ENCODE peak calls at places on chromosomes 13 and 19, in four cellular contexts. M is thoracic aorta; S is CD4-positive, alpha-beta memory T cell; X is CD8-positive, alpha-beta T cell. Y is an unnamed sample. For H3K4me1, the result is how much of the 10 kb centered on the place peaks cover.

GRCh38 chr19:41225238-41226052 is 6.4 kb downstream of the AXL start:
- DNase-seq in M (peak), S (no peak), X (no peak), Y (peak)

GRCh38 chr13:85710545-85710944 is 88.7 kb downstream of the SLITRK6 start:
- DNase-seq in M (no peak), S (no peak), X (no peak), Y (no peak)

GRCh38 chr13:103466761-103467160 is 400.5 kb upstream of the SLC10A2 start:
- DNase-seq in M (no peak), S (no peak), X (no peak), Y (no peak)

GRCh38 chr13:101309014-101309619 is 107.2 kb downstream of the NALCN start:
- DNase-seq in M (no peak), S (no peak), X (no peak), Y (no peak)

GRCh38 chr19:23116802-23117571 is at the start of gene ZNF730:
- DNase-seq in M (no peak), S (no peak), X (peak), Y (peak)

GRCh38 chr19:51971624-51972023 is 15.0 kb downstream of the ZNF350 start:
- DNase-seq in M (no peak), S (peak), X (no peak), Y (no peak)

GRCh38 chr13:49421391-49421790 is 22.5 kb downstream of the CAB39L start:
- DNase-seq in M (no peak), S (peak), X (peak), Y (no peak)

GRCh38 chr19:35223856-35224505 is 4.6 kb downstream of the FAM187B start:
- DNase-seq in M (no peak), S (no peak), X (peak), Y (no peak)

GRCh38 chr13:87235621-87236020 is 435.6 kb upstream of the SLITRK5 start:
- DNase-seq in M (no peak), S (no peak), X (no peak), Y (no peak)

GRCh38 chr19:50432658-50433057 is at the start of gene MYBPC2:
- DNase-seq in M (no peak), S (no peak), X (no peak), Y (no peak)

GRCh38 chr19:5172859-5173577 is 167.6 kb downstream of the PTPRS start:
- DNase-seq in M (peak), S (no peak), X (no peak), Y (peak)

GRCh38 chr19:48961051-48961649 is 4.0 kb upstream of the FTL start:
- DNase-seq in M (no peak), S (no peak), X (no peak), Y (no peak)

GRCh38 chr13:48500652-48501197 is 32.2 kb downstream of the RCBTB2 start:
- DNase-seq in M (no peak), S (no peak), X (no peak), Y (peak)

GRCh38 chr19:17405250-17406038 is at the start of gene BST2:
- DNase-seq in M (peak), S (peak), X (peak), Y (peak)

GRCh38 chr13:79548886-79549285 is 67.9 kb downstream of the NDFIP2 start:
- DNase-seq in M (no peak), S (no peak), X (no peak), Y (no peak)

GRCh38 chr19:54558339-54558738 is 15.3 kb upstream of the LILRA2 start:
- DNase-seq in M (no peak), S (no peak), X (no peak), Y (no peak)

GRCh38 chr19:19276386-19276785 is 3.3 kb upstream of the TM6SF2 start:
- DNase-seq in M (no peak), S (no peak), X (no peak), Y (no peak)

GRCh38 chr19:37964109-37964508 is 57.1 kb downstream of the SIPA1L3 start:
- DNase-seq in M (no peak), S (no peak), X (no peak), Y (no peak)

GRCh38 chr13:40170982-40171381 is 495.5 kb downstream of the FOXO1 start:
- DNase-seq in M (no peak), S (no peak), X (no peak), Y (no peak)

DNA sequence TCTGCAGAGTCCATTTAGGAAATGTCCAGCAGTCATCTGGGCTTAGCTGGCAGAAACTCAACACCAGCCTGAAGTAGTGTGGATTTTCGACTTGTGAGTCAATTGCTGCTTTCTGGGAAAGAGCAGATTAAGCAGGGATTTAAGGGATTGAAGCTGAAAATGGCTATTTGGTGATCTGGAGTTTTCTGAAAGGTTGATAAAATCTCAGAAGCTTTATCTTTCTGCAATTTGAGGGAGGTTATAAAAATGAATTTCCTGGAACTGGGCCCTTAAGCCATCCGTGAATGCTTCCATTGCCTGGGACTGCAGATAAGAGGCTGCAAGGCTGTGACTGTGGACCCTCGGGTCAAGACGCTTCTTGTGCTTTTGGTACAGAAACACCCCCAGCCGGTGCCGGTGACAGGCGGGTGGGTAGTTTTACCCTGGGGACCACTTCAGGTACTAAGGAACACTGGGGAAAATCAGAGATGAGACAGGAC is 61.5 kb downstream of the COL4A1 start:
- DNase-seq in M (no peak), S (no peak), X (no peak), Y (no peak)
- H3K27ac ChIP-seq in M (peak), S (no peak), X (no peak), Y (no peak)

GRCh38 chr19:14540741-14541525 is 11.5 kb downstream of the TECR start:
- DNase-seq in M (no peak), S (no peak), X (no peak), Y (no peak)

GRCh38 chr19:14542721-14543328 is 13.4 kb downstream of the TECR start:
- DNase-seq in M (no peak), S (no peak), X (no peak), Y (no peak)

GRCh38 chr19:14545716-14546082 is 16.3 kb downstream of the TECR start:
- DNase-seq in M (no peak), S (no peak), X (no peak), Y (no peak)

GRCh38 chr19:14544047-14544446 is 14.7 kb downstream of the TECR start:
- DNase-seq in M (no peak), S (no peak), X (no peak), Y (no peak)

GRCh38 chr19:14544977-14545715 is 15.8 kb downstream of the TECR start:
- DNase-seq in M (no peak), S (no peak), X (no peak), Y (peak)
- H3K4me1 ChIP-seq in M (under half), S (under half), X (under half), Y (under half)

DNA sequence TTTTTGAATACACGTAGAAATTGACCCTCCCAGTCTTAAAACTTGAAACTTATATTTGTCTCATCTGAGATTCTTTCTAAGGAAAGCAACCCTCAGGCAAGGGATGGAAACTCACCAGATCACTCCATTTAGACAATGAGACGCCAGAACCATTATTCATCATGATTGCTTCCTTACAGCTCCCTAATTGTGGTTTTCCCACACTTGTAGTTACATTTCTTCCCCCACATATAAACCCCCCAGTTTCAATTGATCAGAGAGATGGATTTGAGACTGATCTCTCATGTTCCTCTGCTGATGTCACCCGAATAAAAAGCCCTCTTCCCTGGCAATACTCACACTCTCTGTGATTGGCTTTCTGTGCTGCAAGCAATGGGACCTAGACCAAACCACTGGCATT is 197.9 kb upstream of the STARD13 start:
- DNase-seq in M (no peak), S (no peak), X (no peak), Y (no peak)
- H3K27ac ChIP-seq in M (no peak), S (no peak), X (no peak), Y (no peak)

DNA sequence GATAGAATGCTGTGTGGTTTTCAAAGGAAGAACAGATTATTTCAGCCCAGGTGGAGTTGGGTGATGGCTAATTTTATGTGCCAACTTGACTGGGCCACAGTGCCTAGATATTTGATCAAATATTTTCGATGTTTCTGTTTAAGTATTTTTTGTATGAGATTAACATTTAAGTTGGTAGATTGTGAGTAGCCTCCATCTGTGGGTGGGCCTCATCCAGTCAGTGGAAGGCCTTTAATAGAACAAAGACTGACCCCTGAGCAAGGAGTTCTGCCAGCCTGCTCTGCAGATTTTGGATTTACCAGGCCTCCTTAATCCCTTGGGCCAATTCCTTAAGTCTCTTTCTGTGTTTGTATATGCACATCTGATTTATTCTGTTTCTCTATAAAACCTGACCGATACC is 13.9 kb downstream of the LSM14A start:
- DNase-seq in M (no peak), S (no peak), X (no peak), Y (no peak)
- H3K4me1 ChIP-seq in M (under half), S (half or more), X (half or more), Y (under half)

GRCh38 chr13:36343766-36344165 is 2.4 kb downstream of the SPART start:
- DNase-seq in M (no peak), S (no peak), X (no peak), Y (peak)
- H3K27ac ChIP-seq in M (no peak), S (no peak), X (no peak), Y (peak)

GRCh38 chr13:113745059-113745458 is 14.0 kb upstream of the TMEM255B start:
- DNase-seq in M (no peak), S (no peak), X (no peak), Y (no peak)
- H3K4me1 ChIP-seq in M (under half), S (under half), X (under half), Y (under half)

DNA sequence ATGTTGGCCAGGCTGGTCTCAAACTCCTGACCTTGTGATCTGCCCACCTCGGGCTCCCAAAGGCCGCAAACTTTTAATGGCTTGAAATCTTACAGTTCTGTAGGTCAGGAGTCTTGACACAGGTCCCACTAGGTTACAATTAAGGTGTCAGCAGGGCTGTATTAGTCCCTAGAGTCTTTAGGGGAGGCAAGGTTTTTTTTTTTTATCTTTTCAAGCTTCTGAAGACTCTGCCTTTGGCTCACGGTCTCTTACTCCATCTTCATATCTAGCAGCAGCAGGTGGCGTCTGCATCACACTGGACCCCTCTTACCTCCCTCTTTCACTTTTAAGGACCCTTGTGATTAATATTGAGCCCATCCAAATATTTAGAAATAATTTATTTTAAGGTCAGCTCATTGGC is 11.6 kb downstream of the MIR17HG start:
- DNase-seq in M (no peak), S (no peak), X (no peak), Y (no peak)
- H3K27ac ChIP-seq in M (no peak), S (no peak), X (no peak), Y (no peak)

GRCh38 chr19:12782174-12782423 is 6.7 kb upstream of the HOOK2 start:
- DNase-seq in M (no peak), S (no peak), X (no peak), Y (no peak)
- H3K4me1 ChIP-seq in M (under half), S (half or more), X (half or more), Y (under half)

DNA sequence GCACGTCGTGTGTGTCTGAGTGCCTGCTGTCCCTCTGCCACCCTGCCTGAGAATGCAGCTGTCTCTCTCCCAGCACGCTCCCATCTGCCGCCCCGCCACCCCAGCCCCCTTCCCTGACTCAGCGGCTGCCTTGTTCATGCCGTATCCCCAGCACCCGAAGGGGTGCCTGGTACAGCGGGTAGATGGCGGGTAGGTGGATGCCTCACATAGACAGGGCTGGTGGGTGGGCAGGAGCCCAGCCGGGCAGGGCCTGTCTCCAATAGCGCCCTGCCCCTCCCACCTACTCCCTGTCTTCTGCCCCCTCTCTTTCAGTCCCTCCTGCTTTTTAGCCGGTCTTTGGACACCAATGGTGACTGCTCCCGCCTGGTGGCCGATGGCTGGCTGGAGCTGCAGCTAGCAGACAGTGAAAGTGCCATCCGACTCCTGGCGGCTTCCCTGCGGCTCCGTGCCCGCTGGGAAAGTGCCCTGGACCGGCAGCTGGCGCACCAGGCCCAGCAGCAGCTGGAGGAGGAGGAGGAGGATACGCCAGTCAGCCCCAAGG is 30.4 kb downstream of the DHX34 start:
- DNase-seq in M (no peak), S (no peak), X (no peak), Y (no peak)
- H3K27ac ChIP-seq in M (no peak), S (no peak), X (no peak), Y (no peak)